ENCODE peak calls at places on chromosome 16, in five cellular contexts. P is HuH-7.5, Q is amygdala, Z is NT2/D1, M is GM06990. H is an unnamed sample.

GRCh38 chr16:50604610-50605009 is 56.4 kb downstream of the NKD1 start:
- DNase-seq in P (no peak), Q (no peak), Z (no peak), M (no peak), H (no peak)

GRCh38 chr16:31073823-31074072 is 292 bp downstream of the ZNF668 start:
- DNase-seq in P (no peak), Q (no peak), Z (no peak), M (no peak), H (no peak)

GRCh38 chr16:27579086-27579980 is 29.4 kb downstream of the KATNIP start:
- DNase-seq in P (no peak), Q (no peak), Z (no peak), M (no peak), H (no peak)

GRCh38 chr16:50183316-50183715 is 30.2 kb downstream of the TENT4B start:
- DNase-seq in P (no peak), Q (no peak), Z (no peak), M (no peak), H (no peak)

GRCh38 chr16:81531415-81531814 is 86.8 kb downstream of the CMIP start:
- DNase-seq in P (no peak), Q (no peak), Z (no peak), M (no peak), H (no peak)

GRCh38 chr16:81604960-81605383 is 160.4 kb downstream of the CMIP start:
- DNase-seq in P (no peak), Q (no peak), Z (no peak), M (no peak), H (no peak)

GRCh38 chr16:3643095-3643730 is 11.3 kb upstream of the DNASE1 start:
- DNase-seq in P (no peak), Q (no peak), Z (no peak), M (no peak), H (no peak)

GRCh38 chr16:74742051-74742481 is 32.6 kb downstream of the FA2H start:
- DNase-seq in P (no peak), Q (no peak), Z (no peak), M (no peak), H (no peak)

GRCh38 chr16:29899516-29900101 is at the start of gene SEZ6L2:
- DNase-seq in P (peak), Q (peak), Z (peak), M (no peak), H (peak)

GRCh38 chr16:69057400-69058378 is 47.8 kb upstream of the HAS3 start:
- DNase-seq in P (no peak), Q (no peak), Z (no peak), M (no peak), H (no peak)

GRCh38 chr16:2471016-2471652 is at the start of gene NTN3:
- DNase-seq in P (peak), Q (no peak), Z (peak), M (no peak), H (no peak)